ENCODE peak calls at places on chromosomes 1 and 21, in eight cellular contexts. E is GM12891; Z is stimulated activated CD8-positive, alpha-beta memory T cell treated with anti-CD3 and anti-CD28 coated beads, Interleukin-2, amount 100 ng/mL, for 1 hour; D is endothelial cell; T is NCI-H748 treated with DMSO at 0.1 percent for 48 hours; C is GM03348; M is epithelial cell of esophagus; S is NCI-H1105 treated with DMSO at 0.1 percent for 48 hours. K is an unnamed sample.

GRCh38 chr1:180912211-180912800 is 391 bp upstream of the KIAA1614 start:
- DNase-seq in Z (no peak), T (no peak), M (peak; percentile 14), C (peak; percentile 69), S (no peak), D (peak; percentile 36), E (no peak), K (peak; percentile 85)

GRCh38 chr1:125118147-125118993 is 3933.6 kb downstream of the SRGAP2C start:
- DNase-seq in D (no peak), E (no peak), Z (no peak), T (no peak), C (no peak), S (no peak), M (no peak), K (no peak)

GRCh38 chr1:222777977-222778376 is 36.9 kb upstream of the DISP1 start:
- DNase-seq in C (no peak), E (no peak), M (peak; percentile 96), D (no peak), T (peak; percentile 87), S (peak; percentile 84), Z (no peak), K (no peak)

GRCh38 chr1:41889506-41890414 is 29.0 kb downstream of the HIVEP3 start:
- DNase-seq in T (no peak), C (no peak), S (no peak), D (no peak), M (no peak), Z (no peak), E (no peak), K (no peak)

GRCh38 chr21:26844258-26845065 is 747 bp downstream of the ADAMTS1 start:
- DNase-seq in E (no peak), C (peak; percentile 57), S (no peak), D (peak; percentile 59), Z (no peak), M (peak; percentile 52), T (no peak), K (peak; percentile 72)

GRCh38 chr21:35026153-35026499 is 23.0 kb downstream of the RUNX1 start:
- DNase-seq in D (no peak), S (no peak), Z (no peak), E (no peak), M (no peak), T (no peak), C (no peak), K (peak; percentile 10)

GRCh38 chr21:31888936-31889371 is 16.1 kb downstream of the HUNK start:
- DNase-seq in S (no peak), Z (no peak), E (no peak), M (peak; percentile 51), C (no peak), D (peak; percentile 13), T (no peak), K (peak; percentile 68)

GRCh38 chr1:219790834-219791615 is 137.3 kb downstream of the SLC30A10 start:
- DNase-seq in M (peak; percentile 5), T (no peak), S (no peak), E (no peak), C (no peak), D (no peak), Z (no peak), K (no peak)

GRCh38 chr1:57599233-57599994 is 175.6 kb upstream of the DAB1 start:
- DNase-seq in D (no peak), T (no peak), E (no peak), M (no peak), C (peak; percentile 48), S (no peak), Z (no peak), K (peak; percentile 64)

GRCh38 chr1:225554216-225554812 is 98.6 kb downstream of the ENAH start:
- DNase-seq in S (peak; percentile 28), D (no peak), C (peak; percentile 54), T (no peak), Z (no peak), E (no peak), M (peak; percentile 23), K (no peak)

GRCh38 chr1:117930484-117930883 is 945 bp downstream of the WDR3 start:
- DNase-seq in S (no peak), D (no peak), Z (no peak), E (no peak), M (no peak), T (no peak), C (no peak), K (no peak)

GRCh38 chr1:224526771-224527170 is 89.3 kb upstream of the CNIH3 start:
- DNase-seq in S (no peak), Z (no peak), M (no peak), D (no peak), T (no peak), C (no peak), E (no peak), K (no peak)

GRCh38 chr1:9284061-9284460 is 8.6 kb upstream of the SPSB1 start:
- DNase-seq in E (no peak), Z (no peak), C (no peak), D (no peak), M (no peak), T (no peak), S (no peak), K (no peak)

GRCh38 chr1:26029864-26030481 is 8.4 kb downstream of the EXTL1 start:
- DNase-seq in Z (no peak), D (no peak), S (no peak), C (no peak), E (no peak), T (no peak), M (no peak), K (no peak)

K was measured in endodermal cell.